ENCODE peak calls at places on chromosomes 12 and 14, in ten cellular contexts. D is SK-N-SH; F is sigmoid colon; N is keratinocyte; V is aorta; K is naive thymus-derived CD4-positive, alpha-beta T cell; J is adrenal gland; S is mammary epithelial cell; Q is cardiac muscle cell; L is tibial artery. I is an unnamed sample. For H3K4me1, the result is how much of the 10 kb centered on the place peaks cover.

GRCh38 chr12:11545438-11546330 is 103.8 kb upstream of the ETV6 start:
- DNase-seq in F (no peak), D (peak), J (no peak), L (no peak), K (peak), V (no peak), Q (peak), N (no peak), S (no peak), I (no peak)

GRCh38 chr12:124646385-124647230 is 79.2 kb upstream of the NCOR2 start:
- DNase-seq in Q (no peak), L (no peak), F (no peak), N (no peak), D (no peak), J (no peak), K (peak), V (no peak), S (no peak), I (no peak)

GRCh38 chr12:58917699-58918334 is 2.5 kb downstream of the LRIG3 start:
- DNase-seq in V (no peak), S (no peak), D (no peak), K (no peak), J (no peak), N (no peak), Q (no peak), F (no peak), L (no peak), I (no peak)

GRCh38 chr12:50839032-50839431 is 3.7 kb upstream of the TMPRSS12 start:
- DNase-seq in D (no peak), J (no peak), Q (no peak), F (no peak), S (peak), N (no peak), K (no peak), L (no peak), V (no peak), I (no peak)

GRCh38 chr14:56891226-56891625 is 80.9 kb upstream of the OTX2 start:
- DNase-seq in F (no peak), S (no peak), D (no peak), Q (no peak), V (no peak), L (no peak), J (no peak), K (no peak), N (no peak), I (no peak)

GRCh38 chr14:56195727-56196126 is 77.5 kb downstream of the PELI2 start:
- DNase-seq in D (no peak), Q (no peak), L (no peak), K (no peak), J (no peak), V (no peak), N (no peak), S (no peak), F (no peak), I (peak)

GRCh38 chr12:12166751-12167150 is 96.0 kb downstream of the BCL2L14 start:
- DNase-seq in F (no peak), S (no peak), Q (no peak), J (no peak), D (no peak), V (no peak), N (no peak), K (no peak), L (no peak), I (no peak)

GRCh38 chr14:61288228-61288627 is 7.1 kb upstream of the TMEM30B start:
- DNase-seq in S (no peak), Q (no peak), D (no peak), V (no peak), K (no peak), L (no peak), J (no peak), N (no peak), F (no peak), I (no peak)

GRCh38 chr12:94745562-94745961 is 95.2 kb upstream of the TMCC3 start:
- DNase-seq in Q (no peak), S (no peak), N (no peak), L (no peak), K (no peak), J (no peak), D (no peak), V (no peak), F (no peak), I (no peak)

GRCh38 chr12:27158322-27158721 is 75.9 kb upstream of the C12orf71 start:
- DNase-seq in N (no peak), S (no peak), D (no peak), J (no peak), F (no peak), V (no peak), Q (no peak), K (no peak), L (no peak), I (no peak)

GRCh38 chr12:123815968-123816367 is 53.9 kb downstream of the DNAH10 start:
- DNase-seq in N (no peak), J (no peak), K (no peak), S (no peak), L (no peak), V (no peak), D (no peak), Q (no peak), F (no peak), I (no peak)

GRCh38 chr12:55737581-55738112 is 5.3 kb upstream of the GDF11 start:
- DNase-seq in J (no peak), L (no peak), N (no peak), S (no peak), K (no peak), F (peak), Q (peak), D (peak), V (no peak), I (no peak)

GRCh38 chr12:122749569-122750332 is 2.9 kb upstream of the DENR start:
- DNase-seq in F (no peak), N (no peak), V (no peak), Q (no peak), L (no peak), D (peak), K (no peak), S (no peak), J (no peak), I (no peak)

GRCh38 chr12:14868916-14869315 is 16.7 kb downstream of the MGP start:
- DNase-seq in J (no peak), L (no peak), Q (no peak), V (no peak), D (no peak), S (peak), K (no peak), F (no peak), N (no peak), I (no peak)

DNA sequence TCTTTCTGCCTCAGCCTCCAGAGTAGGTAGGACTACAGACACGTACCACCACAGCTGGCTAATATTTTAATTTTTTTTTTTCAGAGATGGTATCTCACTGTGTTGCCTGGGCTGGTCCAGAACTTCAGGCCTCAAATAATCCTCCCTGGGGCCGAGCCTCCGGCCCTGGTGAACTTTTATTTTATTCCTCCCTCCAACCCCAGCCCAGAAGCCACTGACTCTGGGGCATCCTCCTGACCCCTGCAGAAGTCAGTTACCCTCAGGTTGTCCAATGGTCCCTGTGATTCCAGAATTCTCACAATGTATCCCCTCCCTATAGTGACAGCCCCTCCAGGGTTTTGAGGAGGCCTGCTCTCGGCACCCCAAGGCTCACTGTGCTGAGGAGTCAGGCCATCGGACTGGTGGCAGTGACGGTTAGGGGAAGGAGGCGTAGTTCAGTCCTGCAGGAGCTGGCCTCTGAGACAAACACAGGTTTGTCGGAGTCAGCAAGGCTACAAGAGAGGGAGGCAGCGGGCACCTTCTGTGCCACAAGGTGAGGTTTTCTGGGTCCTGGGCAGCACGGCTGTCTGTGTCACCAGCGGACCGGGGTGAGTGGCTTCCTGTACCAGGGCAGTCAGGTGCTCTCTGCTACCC is 19.4 kb upstream of the FIGNL2 start:
- DNase-seq in D (no peak), Q (no peak), F (no peak), V (peak), K (no peak), S (no peak), J (no peak), N (no peak), L (no peak), I (no peak)
- H3K4me1 ChIP-seq in D (half or more), Q (under half), F (under half), V (under half), K (under half), S (under half), J (under half), N (under half), L (under half), I (under half)

GRCh38 chr14:65728604-65729003 is 316.1 kb downstream of the FUT8 start:
- DNase-seq in V (no peak), K (no peak), S (no peak), Q (no peak), D (no peak), N (no peak), F (no peak), J (no peak), L (no peak), I (no peak)

GRCh38 chr14:65732112-65732511 is 319.6 kb downstream of the FUT8 start:
- DNase-seq in L (no peak), F (no peak), Q (no peak), S (no peak), V (no peak), K (no peak), D (no peak), J (no peak), N (no peak), I (no peak)

GRCh38 chr14:65729547-65729946 is 317.0 kb downstream of the FUT8 start:
- DNase-seq in S (no peak), J (no peak), D (no peak), L (no peak), K (no peak), Q (no peak), N (no peak), V (no peak), F (no peak), I (no peak)
- H3K4me1 ChIP-seq in S (under half), J (under half), D (under half), L (under half), K (under half), Q (under half), N (under half), V (under half), F (under half), I (under half)

GRCh38 chr12:85947286-85947685 is 73.2 kb downstream of the NTS start:
- DNase-seq in J (no peak), D (no peak), K (no peak), V (peak), N (no peak), F (no peak), Q (no peak), S (no peak), L (no peak), I (no peak)
- H3K4me1 ChIP-seq in J (under half), D (under half), K (under half), V (under half), N (under half), F (under half), Q (under half), S (under half), L (under half), I (under half)

GRCh38 chr12:29893002-29893401 is 109.3 kb upstream of the TMTC1 start:
- DNase-seq in D (no peak), N (no peak), V (no peak), J (no peak), S (no peak), K (no peak), L (no peak), Q (no peak), F (no peak), I (no peak)
- H3K4me1 ChIP-seq in D (under half), N (under half), V (under half), J (under half), S (under half), K (under half), L (under half), Q (under half), F (under half), I (under half)

DNA sequence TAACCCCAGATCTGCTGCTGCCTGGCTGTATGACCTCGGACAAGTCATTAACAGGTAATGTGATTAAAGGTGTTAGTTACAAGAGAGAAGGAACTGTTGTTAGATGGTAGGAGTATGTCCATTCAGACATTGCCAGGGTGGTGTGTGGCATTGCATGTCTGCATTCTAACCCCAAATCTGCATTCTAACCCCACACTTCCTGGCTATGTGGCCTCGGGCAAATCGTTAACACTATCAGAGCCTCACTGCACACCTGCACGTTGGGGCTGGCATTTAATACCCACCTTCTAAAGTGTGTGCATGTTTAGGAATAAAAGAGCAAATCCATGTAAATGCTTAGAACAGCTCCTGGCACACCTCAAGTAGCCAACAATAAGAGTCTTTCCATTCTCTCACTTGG is 46.4 kb downstream of the CHST11 start:
- DNase-seq in L (no peak), D (no peak), K (no peak), S (no peak), J (no peak), F (no peak), Q (no peak), N (no peak), V (no peak), I (no peak)
- H3K4me1 ChIP-seq in L (under half), D (under half), K (under half), S (under half), J (under half), F (under half), Q (under half), N (under half), V (under half), I (under half)

DNA sequence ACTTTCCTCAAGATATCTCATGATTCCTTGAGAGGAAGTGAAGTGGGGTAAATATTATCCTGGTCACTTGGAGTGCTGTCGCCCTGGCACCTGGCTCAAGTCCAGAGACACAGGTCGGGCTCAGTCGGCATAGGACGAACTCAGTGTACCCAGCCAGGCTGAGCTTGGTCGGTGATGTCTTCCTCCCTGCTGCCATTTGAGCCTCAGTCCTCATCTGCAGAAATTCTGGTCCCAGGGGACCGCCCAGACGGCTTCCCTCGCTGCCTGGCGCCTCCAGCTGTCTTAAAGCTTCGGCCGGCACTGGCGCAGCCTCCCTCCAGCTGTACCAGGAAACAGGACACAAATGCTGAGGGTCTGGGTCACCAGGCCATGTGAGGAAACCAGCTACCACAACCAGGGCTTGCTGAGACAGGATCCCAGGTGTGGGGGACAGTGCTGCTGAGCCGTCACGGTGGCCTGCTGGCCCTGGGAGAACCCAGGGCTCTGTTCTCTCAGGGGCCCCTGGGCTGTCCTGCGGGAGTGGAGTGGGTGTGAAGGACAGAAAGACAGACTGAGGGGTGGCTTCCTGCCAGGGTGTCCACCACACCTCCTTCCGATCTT is 5.0 kb upstream of the KLC1 start:
- DNase-seq in Q (no peak), J (no peak), V (no peak), F (no peak), D (no peak), N (no peak), S (no peak), K (no peak), L (no peak), I (no peak)
- H3K4me1 ChIP-seq in Q (under half), J (under half), V (under half), F (under half), D (under half), N (under half), S (under half), K (under half), L (under half), I (under half)

GRCh38 chr14:25039933-25040332 is 10.0 kb downstream of the STXBP6 start:
- DNase-seq in J (no peak), V (no peak), D (no peak), S (no peak), L (no peak), F (no peak), K (no peak), N (no peak), Q (no peak), I (no peak)

GRCh38 chr14:25034803-25035681 is 14.9 kb downstream of the STXBP6 start:
- DNase-seq in D (no peak), N (no peak), F (no peak), J (no peak), L (no peak), S (no peak), V (no peak), Q (no peak), K (no peak), I (no peak)

GRCh38 chr14:25038044-25038668 is 11.8 kb downstream of the STXBP6 start:
- DNase-seq in L (no peak), N (no peak), K (no peak), S (no peak), V (no peak), Q (no peak), D (no peak), J (no peak), F (no peak), I (no peak)

GRCh38 chr14:25033358-25033757 is 16.6 kb downstream of the STXBP6 start:
- DNase-seq in K (no peak), N (no peak), S (no peak), Q (no peak), L (no peak), F (no peak), V (no peak), J (no peak), D (no peak), I (no peak)

GRCh38 chr14:25037032-25037431 is 12.9 kb downstream of the STXBP6 start:
- DNase-seq in K (no peak), L (no peak), S (no peak), V (no peak), F (no peak), N (no peak), J (no peak), Q (peak), D (no peak), I (no peak)
- H3K4me1 ChIP-seq in K (under half), L (under half), S (under half), V (under half), F (under half), N (under half), J (under half), Q (under half), D (under half), I (under half)

DNA sequence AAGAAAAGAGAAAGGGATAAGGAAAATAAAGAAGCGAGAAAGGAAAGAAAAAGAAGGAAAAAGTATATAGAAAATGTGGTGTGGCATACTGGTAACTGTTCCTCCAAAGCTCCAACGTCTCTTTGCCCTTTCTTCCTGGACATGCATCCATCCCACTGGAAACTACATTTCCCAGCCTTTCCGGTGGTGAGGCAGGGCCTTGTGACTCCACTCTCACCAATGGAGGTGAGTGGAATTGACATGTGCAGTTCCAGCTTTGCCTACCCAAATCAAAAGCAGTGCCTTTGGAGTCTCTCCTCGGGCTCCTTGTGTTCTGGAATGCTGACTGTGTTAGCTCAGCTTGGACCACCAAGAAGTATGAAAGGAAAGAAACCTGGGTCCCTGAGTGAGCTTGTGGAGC is 161.2 kb downstream of the KCNA5 start:
- DNase-seq in S (no peak), F (no peak), K (no peak), L (no peak), V (no peak), D (no peak), N (no peak), J (no peak), Q (no peak), I (no peak)
- H3K4me1 ChIP-seq in S (under half), F (under half), K (under half), L (under half), V (under half), D (under half), N (under half), J (under half), Q (under half), I (under half)

GRCh38 chr12:46779879-46780278 is 45.9 kb downstream of the SLC38A4 start:
- DNase-seq in K (no peak), F (no peak), S (no peak), V (no peak), L (no peak), J (no peak), N (no peak), D (no peak), Q (no peak), I (no peak)

GRCh38 chr12:46775796-46776195 is 50.0 kb downstream of the SLC38A4 start:
- DNase-seq in D (no peak), K (no peak), S (no peak), J (no peak), N (no peak), V (no peak), F (no peak), Q (no peak), L (no peak), I (no peak)

GRCh38 chr12:46774011-46774633 is 51.7 kb downstream of the SLC38A4 start:
- DNase-seq in S (no peak), N (no peak), Q (no peak), L (no peak), V (no peak), F (no peak), K (no peak), J (no peak), D (no peak), I (peak)

GRCh38 chr12:46777587-46777986 is 48.2 kb downstream of the SLC38A4 start:
- DNase-seq in Q (no peak), D (no peak), J (no peak), L (no peak), V (no peak), S (no peak), K (no peak), N (no peak), F (no peak), I (no peak)

GRCh38 chr12:46778415-46778814 is 47.4 kb downstream of the SLC38A4 start:
- DNase-seq in L (no peak), J (no peak), F (no peak), K (no peak), D (no peak), N (no peak), Q (no peak), V (no peak), S (no peak), I (no peak)
- H3K4me1 ChIP-seq in L (under half), J (under half), F (under half), K (under half), D (under half), N (under half), Q (under half), V (under half), S (under half), I (under half)

I was measured in astrocyte.